ENCODE peak calls at places on chromosomes 1 and 21, in eight cellular contexts. T, R, Y, D, G, N, J and C are unnamed samples.

GRCh38 chr21:39263372-39263771 is 50.1 kb downstream of the BRWD1 start:
- DNase-seq in R (no peak), T (no peak), G (peak), D (no peak), J (peak), N (no peak), Y (no peak), C (peak)

GRCh38 chr1:92792340-92792782 is 7.5 kb upstream of the EVI5 start:
- DNase-seq in G (no peak), J (no peak), T (no peak), Y (no peak), R (no peak), N (no peak), D (no peak), C (no peak)

GRCh38 chr1:226400519-226401406 is 7.1 kb downstream of the PARP1 start:
- DNase-seq in Y (peak), D (no peak), J (no peak), T (no peak), G (no peak), N (no peak), R (no peak), C (no peak)

GRCh38 chr1:201602413-201603265 is 63.7 kb downstream of the NAV1 start:
- DNase-seq in Y (no peak), N (no peak), R (no peak), D (no peak), T (no peak), J (peak), G (peak), C (no peak)

GRCh38 chr1:27400035-27400962 is 7.9 kb downstream of the GPR3 start:
- DNase-seq in D (no peak), T (no peak), R (no peak), J (no peak), Y (no peak), N (no peak), G (no peak), C (no peak)

GRCh38 chr21:16007933-16008332 is 278.2 kb downstream of the USP25 start:
- DNase-seq in Y (no peak), G (peak), R (no peak), N (no peak), J (no peak), T (no peak), D (no peak), C (no peak)

GRCh38 chr1:7902478-7903084 is 38.1 kb downstream of the TNFRSF9 start:
- DNase-seq in D (peak), R (peak), Y (peak), T (peak), G (peak), J (peak), N (peak), C (peak)

GRCh38 chr1:88291902-88292301 is 392.2 kb upstream of the PKN2 start:
- DNase-seq in J (no peak), G (no peak), N (no peak), R (no peak), T (no peak), Y (no peak), D (no peak), C (no peak)

GRCh38 chr1:232810856-232811255 is 5.6 kb downstream of the MAP10 start:
- DNase-seq in J (no peak), R (no peak), N (no peak), D (no peak), T (no peak), Y (no peak), G (no peak), C (no peak)

GRCh38 chr1:39671433-39671792 is 494 bp downstream of the NT5C1A start:
- DNase-seq in R (no peak), N (no peak), D (peak), G (no peak), T (no peak), Y (peak), J (no peak), C (no peak)

GRCh38 chr1:166836733-166837132 is 2.5 kb upstream of the POGK start:
- DNase-seq in T (no peak), Y (no peak), J (no peak), G (no peak), N (no peak), D (no peak), R (no peak), C (no peak)

GRCh38 chr1:160068231-160068630 is 1.7 kb downstream of the KCNJ10 start:
- DNase-seq in N (no peak), J (no peak), R (no peak), T (no peak), Y (no peak), G (no peak), D (no peak), C (no peak)

GRCh38 chr1:185170291-185170848 is 13.4 kb downstream of the SWT1 start:
- DNase-seq in J (peak), D (peak), R (peak), N (peak), Y (peak), T (peak), G (peak), C (peak)

GRCh38 chr1:228735871-228736586 is 750 bp downstream of the RHOU start:
- DNase-seq in N (no peak), T (peak), D (peak), J (no peak), G (no peak), R (no peak), Y (peak), C (peak)

GRCh38 chr1:164678289-164678688 is 119.3 kb downstream of the PBX1 start:
- DNase-seq in D (no peak), T (no peak), G (no peak), N (no peak), R (no peak), J (no peak), Y (no peak), C (no peak)

GRCh38 chr1:234500269-234500668 is 21.3 kb upstream of the TARBP1 start:
- DNase-seq in G (no peak), J (no peak), N (no peak), D (no peak), Y (no peak), T (no peak), R (no peak), C (peak)

GRCh38 chr1:156851779-156852413 is 7.0 kb downstream of the INSRR start:
- DNase-seq in Y (no peak), J (no peak), T (no peak), R (no peak), N (no peak), D (no peak), G (no peak), C (no peak)

GRCh38 chr1:68116643-68117235 is 66.3 kb upstream of the DIRAS3 start:
- DNase-seq in J (peak), R (peak), D (peak), T (peak), G (no peak), Y (no peak), N (peak), C (peak)

GRCh38 chr1:108780937-108781574 is 34.6 kb downstream of the STXBP3 start:
- DNase-seq in N (no peak), J (no peak), Y (no peak), R (no peak), G (no peak), D (no peak), T (no peak), C (no peak)

GRCh38 chr21:33643658-33644311 is 1.5 kb downstream of the ITSN1 start:
- DNase-seq in J (no peak), Y (no peak), D (no peak), G (no peak), T (no peak), N (no peak), R (no peak), C (no peak)

GRCh38 chr1:16205333-16205671 is 7.2 kb downstream of the ARHGEF19 start:
- DNase-seq in J (no peak), G (no peak), N (no peak), T (no peak), R (no peak), Y (no peak), D (no peak), C (no peak)

GRCh38 chr1:116185161-116185701 is 74.0 kb downstream of the MAB21L3 start:
- DNase-seq in J (no peak), Y (no peak), R (no peak), T (no peak), G (no peak), D (no peak), N (no peak), C (no peak)

GRCh38 chr1:224183591-224184312 is 712 bp downstream of the DEGS1 start:
- DNase-seq in G (peak), R (peak), T (peak), J (no peak), N (peak), Y (peak), D (peak), C (peak)

GRCh38 chr1:229987953-229988352 is 79.1 kb upstream of the GALNT2 start:
- DNase-seq in D (no peak), G (no peak), T (no peak), J (no peak), N (no peak), R (no peak), Y (no peak), C (no peak)

GRCh38 chr1:56811331-56811730 is 7.9 kb downstream of the FYB2 start:
- DNase-seq in G (no peak), Y (no peak), J (no peak), N (no peak), R (no peak), D (no peak), T (no peak), C (no peak)

GRCh38 chr1:29631361-29631760 is 395.0 kb downstream of the PTPRU start:
- DNase-seq in J (peak), Y (no peak), D (no peak), N (no peak), T (no peak), R (no peak), G (no peak), C (no peak)

GRCh38 chr1:224589006-224589405 is 27.1 kb upstream of the CNIH3 start:
- DNase-seq in Y (no peak), R (no peak), J (no peak), G (no peak), T (no peak), D (no peak), N (no peak), C (no peak)

GRCh38 chr1:188670837-188671236 is 1806.8 kb downstream of the BRINP3 start:
- DNase-seq in R (no peak), J (no peak), G (peak), N (no peak), T (no peak), Y (no peak), D (no peak), C (no peak)

GRCh38 chr1:30634507-30634906 is 88.9 kb downstream of the MATN1 start:
- DNase-seq in N (no peak), J (no peak), T (no peak), D (no peak), Y (no peak), R (no peak), G (no peak), C (no peak)

GRCh38 chr1:115764541-115764940 is 4.0 kb downstream of the CASQ2 start:
- DNase-seq in R (no peak), D (no peak), Y (no peak), J (peak), G (peak), T (no peak), N (no peak), C (peak)

GRCh38 chr1:159229486-159229885 is 24.8 kb downstream of the ACKR1 start:
- DNase-seq in J (no peak), T (no peak), G (no peak), N (no peak), Y (no peak), D (no peak), R (no peak), C (no peak)

GRCh38 chr21:34553199-34553952 is 41.4 kb upstream of the KCNE1 start:
- DNase-seq in R (no peak), G (peak), T (no peak), Y (no peak), J (peak), D (no peak), N (no peak), C (peak)

GRCh38 chr1:14825396-14825795 is 226.9 kb downstream of the KAZN start:
- DNase-seq in G (no peak), D (no peak), J (no peak), Y (no peak), T (no peak), R (no peak), N (no peak), C (no peak)

GRCh38 chr1:118304722-118305344 is 119.8 kb upstream of the SPAG17 start:
- DNase-seq in D (no peak), N (no peak), T (no peak), J (peak), G (peak), R (no peak), Y (no peak), C (peak)

GRCh38 chr1:89980605-89981004 is 14.3 kb upstream of the ZNF326 start:
- DNase-seq in Y (no peak), G (no peak), T (peak), J (peak), R (no peak), D (no peak), N (no peak), C (no peak)

GRCh38 chr1:242030071-242030470 is 31.2 kb upstream of the MAP1LC3C start:
- DNase-seq in J (no peak), D (no peak), Y (no peak), G (peak), T (no peak), R (no peak), N (no peak), C (no peak)

GRCh38 chr1:220217383-220217988 is 54.8 kb downstream of the RAB3GAP2 start:
- DNase-seq in N (no peak), J (no peak), Y (no peak), R (peak), T (no peak), G (no peak), D (no peak), C (no peak)